ENCODE peak calls at places on chromosome X, in nine cellular contexts. W, G, R, Q, K, E, P, V and O are unnamed samples.

GRCh38 chrX:56033495-56034180 is 198.5 kb upstream of the KLF8 start:
- DNase-seq in P (no peak), W (no peak), E (no peak), K (no peak), R (no peak), V (no peak), G (no peak), Q (no peak), O (no peak)

GRCh38 chrX:65516756-65517155 is 17.8 kb downstream of the LAS1L start:
- DNase-seq in P (no peak), K (no peak), E (no peak), W (no peak), V (no peak), R (no peak), G (no peak), Q (no peak), O (no peak)

GRCh38 chrX:19017271-19017670 is 33.4 kb upstream of the PHKA2 start:
- DNase-seq in G (no peak), W (peak), R (no peak), P (peak), Q (peak), K (no peak), E (no peak), V (peak), O (no peak)

GRCh38 chrX:129983575-129984131 is 1.2 kb downstream of the BCORL1 start:
- DNase-seq in R (peak), G (peak), P (no peak), E (no peak), W (peak), Q (no peak), V (no peak), K (peak), O (no peak)

GRCh38 chrX:77446029-77446585 is 1.1 kb upstream of the FGF16 start:
- DNase-seq in W (peak), V (no peak), K (peak), E (no peak), G (no peak), Q (peak), R (no peak), P (no peak), O (no peak)

GRCh38 chrX:40096395-40097091 is 1.2 kb downstream of the BCOR start:
- DNase-seq in G (peak), Q (peak), P (peak), V (peak), E (peak), R (peak), W (peak), K (no peak), O (no peak)

GRCh38 chrX:17559728-17560379 is 177.4 kb upstream of the SCML1 start:
- DNase-seq in Q (no peak), W (no peak), V (peak), E (no peak), K (no peak), G (no peak), P (no peak), R (no peak), O (peak)

GRCh38 chrX:121064579-121064978 is 17.2 kb downstream of the GLUD2 start:
- DNase-seq in V (no peak), P (no peak), Q (no peak), K (no peak), W (no peak), G (no peak), E (no peak), R (no peak), O (no peak)

GRCh38 chrX:134658002-134658401 is 269 bp downstream of the PLAC1 start:
- DNase-seq in P (no peak), K (no peak), R (no peak), Q (no peak), G (no peak), E (no peak), W (no peak), V (no peak), O (no peak)

DNA sequence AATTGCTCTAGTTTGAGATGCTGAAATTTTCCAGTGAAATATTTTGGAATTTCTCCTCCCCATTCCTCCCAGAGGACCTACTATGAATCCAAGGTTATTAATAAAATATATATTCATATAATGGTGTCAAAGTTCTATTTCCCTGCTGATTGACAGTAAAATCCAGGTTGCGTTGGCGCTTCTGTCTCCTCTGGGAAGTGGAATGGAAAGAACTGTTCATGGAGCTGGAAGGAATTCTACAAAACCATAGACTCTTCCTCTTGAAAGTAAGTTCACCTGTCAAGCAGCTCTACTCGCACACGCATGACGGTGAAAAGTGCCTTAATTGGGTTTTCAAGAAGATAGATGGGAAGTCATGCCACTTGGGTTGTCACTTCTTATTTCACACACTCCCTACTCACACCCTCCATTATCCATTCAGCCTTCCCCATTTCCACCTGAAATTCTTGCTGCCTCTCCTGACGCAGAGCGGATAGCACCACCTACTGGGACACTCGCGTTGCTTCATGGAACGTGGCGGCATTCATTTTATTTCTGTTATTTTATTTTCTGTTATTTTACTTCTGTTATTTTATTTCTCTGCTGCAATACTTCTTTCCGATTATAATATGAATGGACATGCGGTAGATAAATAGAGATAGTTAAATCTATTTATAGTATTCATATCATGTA is 351.5 kb downstream of the NLGN4X start:
- DNase-seq in R (no peak), V (no peak), K (peak), P (peak), G (no peak), Q (peak), W (peak), E (no peak), O (no peak)
- TF ChIP-seq CTCF in R (no peak), V (no peak), K (peak), P (peak), G (no peak), Q (peak), W (peak), E (no peak), O (peak)

DNA sequence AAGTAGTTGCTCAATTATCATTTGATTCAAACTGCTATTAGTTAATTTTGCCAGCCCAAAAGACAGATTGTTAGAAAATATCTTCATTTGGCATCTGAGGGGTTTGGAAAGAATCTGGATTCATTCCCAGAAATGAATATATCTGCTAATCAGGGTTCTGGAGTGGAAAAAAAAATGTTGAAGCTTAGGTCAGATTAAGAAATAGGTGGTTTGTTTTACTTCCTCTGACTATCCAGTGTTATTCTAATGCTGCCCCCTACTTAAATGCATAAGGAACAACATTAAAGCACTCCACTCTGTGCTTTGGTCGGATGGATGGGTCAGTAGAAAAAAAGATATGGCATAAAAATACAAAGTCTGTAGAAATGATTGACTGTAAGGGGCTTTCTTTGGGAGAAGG is 89.0 kb downstream of the LUZP4 start:
- DNase-seq in W (no peak), G (no peak), K (no peak), E (no peak), P (no peak), Q (no peak), R (no peak), V (peak), O (peak)
- TF ChIP-seq CTCF in W (no peak), G (no peak), K (no peak), E (no peak), P (no peak), Q (no peak), R (no peak), V (no peak), O (peak)

DNA sequence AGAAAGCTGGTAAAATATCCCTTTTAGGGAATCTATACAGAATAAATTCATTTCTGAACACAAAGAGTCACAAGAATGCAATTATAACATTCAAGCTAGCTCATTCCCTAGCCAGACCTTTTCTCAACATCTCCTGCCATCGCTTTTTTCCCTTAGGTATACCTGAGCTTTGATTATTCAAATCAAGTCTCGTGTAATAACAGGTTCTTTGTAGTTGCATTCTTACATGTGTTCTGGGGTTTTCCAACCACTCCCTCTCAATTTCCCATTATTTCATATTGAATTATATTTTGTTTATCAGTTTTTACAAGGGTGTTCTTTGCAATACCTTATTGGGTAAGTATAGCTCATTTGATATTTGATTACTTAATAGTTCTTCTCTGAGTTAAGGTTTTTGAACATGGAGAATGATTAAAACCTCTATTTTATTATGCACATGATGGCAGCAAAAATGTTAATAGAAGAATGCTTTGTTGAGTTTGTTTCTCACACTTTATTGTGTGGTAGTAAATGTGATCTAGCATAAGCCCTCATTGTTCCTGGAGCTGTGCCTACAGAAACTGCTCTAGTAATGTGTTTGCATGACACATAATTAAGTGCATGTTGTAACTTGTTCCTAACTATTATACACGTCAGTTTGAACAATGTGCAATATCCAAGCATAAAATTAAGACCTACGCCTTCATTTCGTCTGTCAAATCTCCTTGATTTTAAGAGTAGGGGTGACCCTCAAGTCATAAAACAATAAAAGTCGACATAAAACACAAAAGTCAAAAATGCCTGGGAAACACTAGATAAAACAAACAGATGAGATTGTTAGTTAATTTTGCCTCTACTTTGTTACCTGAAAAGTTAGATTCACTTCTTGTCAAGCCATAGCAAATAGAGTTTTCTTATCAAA is 124.0 kb upstream of the POF1B start:
- DNase-seq in V (no peak), K (no peak), G (no peak), W (no peak), E (no peak), R (no peak), Q (no peak), P (no peak), O (no peak)
- TF ChIP-seq CTCF in V (no peak), K (no peak), G (no peak), W (no peak), E (no peak), R (no peak), Q (no peak), P (no peak), O (no peak)

DNA sequence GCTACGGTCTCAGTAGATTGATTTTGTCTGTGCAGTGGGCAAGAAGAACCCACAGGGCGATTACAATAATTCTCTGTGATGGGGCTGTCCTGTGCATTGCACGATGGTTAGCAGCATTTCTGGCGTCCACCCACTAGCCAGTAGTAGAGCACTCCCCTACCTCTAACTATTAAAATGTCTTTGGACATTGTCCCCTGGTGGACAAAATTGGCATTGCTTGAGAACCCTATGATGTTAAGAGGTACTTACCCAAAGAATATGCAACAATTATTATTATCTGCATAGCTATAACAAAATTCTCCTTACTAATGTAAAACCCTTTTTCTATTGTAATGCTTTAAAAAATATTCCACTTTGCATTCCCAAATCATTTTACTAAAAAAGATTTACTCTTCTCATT is 109.5 kb upstream of the VCX3A start:
- DNase-seq in W (no peak), Q (no peak), E (no peak), K (no peak), V (no peak), R (no peak), P (peak), G (no peak), O (no peak)
- TF ChIP-seq CTCF in W (peak), Q (no peak), E (no peak), K (peak), V (no peak), R (no peak), P (no peak), G (peak), O (peak)

DNA sequence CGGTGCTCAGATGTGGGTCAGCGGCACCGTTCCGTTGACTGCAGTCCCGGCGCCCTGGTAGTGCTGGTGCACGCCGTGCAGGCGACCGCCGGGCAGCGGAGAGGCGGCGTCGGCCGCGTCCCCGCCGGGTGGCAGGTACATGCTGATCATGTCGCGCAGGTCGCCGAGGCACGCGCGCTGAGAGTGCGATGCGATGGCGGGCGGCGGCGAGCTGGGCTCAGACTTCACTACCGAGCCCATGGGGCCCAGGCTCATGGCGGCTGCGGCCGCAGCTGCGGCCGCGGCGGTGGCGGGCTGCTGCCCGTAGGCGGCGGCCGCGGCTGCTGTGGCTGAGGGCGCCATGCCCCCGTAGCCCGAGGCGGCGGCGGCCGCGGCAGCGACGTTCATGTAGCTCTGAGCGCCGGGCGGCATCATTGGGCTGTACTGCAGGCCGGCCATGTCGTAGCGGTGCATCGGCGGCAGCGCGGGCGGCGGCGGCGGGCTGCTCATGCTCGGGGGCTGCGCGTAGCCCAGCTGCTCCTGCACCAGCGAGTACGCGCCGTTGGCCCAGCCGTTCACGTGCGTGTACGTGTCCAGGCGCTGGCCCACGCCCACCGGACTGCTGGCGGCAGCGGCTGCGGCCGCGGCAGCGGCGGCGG is 1.0 kb downstream of the SOX3 start:
- DNase-seq in G (no peak), K (peak), P (no peak), Q (peak), V (no peak), R (no peak), E (no peak), W (peak), O (no peak)
- TF ChIP-seq CTCF in G (peak), K (peak), P (no peak), Q (no peak), V (no peak), R (no peak), E (no peak), W (peak), O (no peak)

DNA sequence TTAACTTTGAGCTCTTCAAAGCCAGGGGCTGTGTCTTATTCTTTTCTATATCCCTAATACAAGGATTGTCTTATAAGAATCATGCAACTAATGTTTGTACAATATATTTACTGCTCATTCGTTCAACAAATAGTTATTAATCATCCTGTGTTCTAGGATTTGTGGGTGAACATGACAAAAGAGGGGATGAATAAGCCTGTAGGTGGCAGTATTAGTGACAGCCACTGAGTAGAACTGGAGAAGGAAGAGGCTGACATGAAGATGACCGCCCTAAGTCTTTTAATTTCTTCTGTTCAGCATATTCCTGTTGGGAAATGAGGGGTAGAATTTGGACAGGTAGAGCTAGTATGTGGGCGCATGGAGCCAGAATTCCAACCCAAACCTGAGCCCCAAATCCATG is 11.9 kb upstream of the LINC00632 start:
- DNase-seq in K (no peak), R (no peak), G (no peak), V (no peak), E (no peak), W (no peak), P (no peak), Q (no peak), O (no peak)
- TF ChIP-seq CTCF in K (peak), R (no peak), G (peak), V (no peak), E (no peak), W (peak), P (no peak), Q (no peak), O (peak)